ENCODE peak calls at places on chromosomes 5 and 9, in four cellular contexts. R is endothelial cell of umbilical vein, L is stomach, S is SK-N-SH. B is an unnamed sample.

GRCh38 chr9:88476491-88477271 is 58.3 kb upstream of the NXNL2 start:
- DNase-seq in S (no peak), L (no peak), R (no peak), B (no peak)

GRCh38 chr5:154267516-154267915 is 77.0 kb downstream of the GALNT10 start:
- DNase-seq in S (no peak), L (no peak), R (peak; percentile 27), B (no peak)

GRCh38 chr5:10702040-10702629 is 58.9 kb downstream of the DAP start:
- DNase-seq in L (peak; percentile 43), S (no peak), R (peak; percentile 74), B (no peak)

GRCh38 chr5:1815881-1816292 is 14.7 kb downstream of the NDUFS6 start:
- DNase-seq in L (no peak), R (no peak), S (no peak), B (no peak)

GRCh38 chr9:22169243-22169642 is 160.1 kb upstream of the CDKN2B start:
- DNase-seq in S (no peak), R (no peak), L (no peak), B (no peak)

GRCh38 chr5:150517272-150518152 is 9.6 kb downstream of the NDST1 start:
- DNase-seq in S (peak; percentile 87), R (peak; percentile 89), L (peak; percentile 86), B (no peak)

GRCh38 chr9:137812356-137813023 is 65.1 kb upstream of the CACNA1B start:
- DNase-seq in S (no peak), R (no peak), L (no peak), B (no peak)

GRCh38 chr5:164233796-164234195 is 728.4 kb downstream of the MAT2B start:
- DNase-seq in S (no peak), R (peak; percentile 83), L (no peak), B (no peak)

GRCh38 chr9:110814159-110814558 is 145.6 kb downstream of the MUSK start:
- DNase-seq in S (no peak), R (no peak), L (no peak), B (no peak)

GRCh38 chr9:137029058-137029922 is 1.3 kb upstream of the ABCA2 start:
- DNase-seq in R (peak; percentile 59), S (peak; percentile 90), L (peak; percentile 85), B (no peak)

GRCh38 chr9:133954862-133955529 is 37.1 kb downstream of the VAV2 start:
- DNase-seq in L (no peak), R (no peak), S (no peak), B (no peak)

GRCh38 chr5:168851902-168852321 is 272.7 kb upstream of the PANK3 start:
- DNase-seq in R (peak; percentile 24), S (peak; percentile 86), L (no peak), B (no peak)

GRCh38 chr5:15021286-15022046 is 149.9 kb upstream of the ANKH start:
- DNase-seq in L (no peak), R (no peak), S (no peak), B (no peak)

GRCh38 chr5:153340139-153340538 is 150.3 kb upstream of the GRIA1 start:
- DNase-seq in S (no peak), L (no peak), R (no peak), B (no peak)

GRCh38 chr5:177131711-177132503 is 1.7 kb upstream of the NSD1 start:
- DNase-seq in R (no peak), S (no peak), L (peak; percentile 28), B (no peak)

GRCh38 chr9:4820172-4820571 is 27.4 kb downstream of the RCL1 start:
- DNase-seq in R (no peak), L (no peak), S (no peak), B (no peak)

GRCh38 chr5:74640450-74641013 is at the start of gene ENC1:
- DNase-seq in R (peak; percentile 95), L (peak; percentile 88), S (peak; percentile 88), B (peak; percentile 94)
- TF ChIP-seq POLR2AphosphoS5 in R (peak; percentile 99), L (peak; percentile 13), S (peak; percentile 91), B (peak; percentile 81)

GRCh38 chr9:127690735-127691134 is 16.1 kb upstream of the CFAP157 start:
- DNase-seq in R (no peak), S (no peak), L (no peak), B (no peak)

GRCh38 chr9:127689332-127690000 is 17.3 kb upstream of the CFAP157 start:
- DNase-seq in S (no peak), L (no peak), R (no peak), B (no peak)

GRCh38 chr9:127693697-127694096 is 13.1 kb upstream of the CFAP157 start:
- DNase-seq in R (no peak), L (no peak), S (no peak), B (no peak)

GRCh38 chr9:127693143-127693542 is 13.6 kb upstream of the CFAP157 start:
- DNase-seq in L (no peak), R (no peak), S (no peak), B (no peak)

GRCh38 chr9:127692071-127692470 is 14.7 kb upstream of the CFAP157 start:
- DNase-seq in R (no peak), L (no peak), S (no peak), B (no peak)
- H3K4me3 ChIP-seq in R (no peak overlapping the region), L (no peak overlapping the region), S (no peak overlapping the region), B (no peak overlapping the region)

GRCh38 chr9:91196103-91196761 is 165.5 kb downstream of the AUH start:
- DNase-seq in R (no peak), S (no peak), L (no peak), B (no peak)

GRCh38 chr9:91198405-91198804 is 163.3 kb downstream of the AUH start:
- DNase-seq in L (no peak), R (no peak), S (no peak), B (no peak)

GRCh38 chr9:91199739-91200497 is 161.8 kb downstream of the AUH start:
- DNase-seq in L (no peak), S (no peak), R (no peak), B (no peak)

GRCh38 chr9:91195372-91196012 is 166.2 kb downstream of the AUH start:
- DNase-seq in L (no peak), R (no peak), S (no peak), B (peak; percentile 82)

GRCh38 chr9:91197232-91198181 is 164.2 kb downstream of the AUH start:
- DNase-seq in L (peak; percentile 86), R (peak; percentile 70), S (no peak), B (peak; percentile 96)
- TF ChIP-seq POLR2AphosphoS5 in L (peak; percentile 100), R (no peak), S (peak; percentile 62), B (peak; percentile 95)

DNA sequence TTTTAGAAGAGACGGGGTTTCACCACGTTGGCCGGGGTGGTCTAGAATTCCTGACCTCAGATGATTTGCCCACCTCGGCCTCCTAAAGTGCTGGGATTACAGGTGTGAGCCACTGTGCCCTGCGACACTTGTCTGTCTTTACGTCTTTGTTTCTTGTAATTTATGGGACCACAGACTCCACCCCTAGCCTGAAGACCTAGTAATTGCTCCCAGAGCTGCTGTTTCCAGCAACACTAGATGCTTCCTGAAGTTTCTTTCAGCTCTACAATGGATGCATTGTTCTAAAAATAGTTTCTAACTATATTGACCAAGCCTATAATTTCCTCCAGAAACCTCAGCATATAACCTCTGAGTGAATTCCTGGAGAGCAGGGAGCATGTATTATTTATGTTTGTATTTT is 13.9 kb downstream of the GCNT1 start:
- DNase-seq in L (no peak), R (peak; percentile 72), S (no peak), B (no peak)
- H3K4me3 ChIP-seq in L (no peak overlapping the region), R (no peak overlapping the region), S (no peak overlapping the region), B (no peak overlapping the region)

GRCh38 chr5:135075621-135076585 is 41.9 kb upstream of the PITX1 start:
- DNase-seq in S (no peak), L (no peak), R (no peak), B (no peak)
- TF ChIP-seq POLR2AphosphoS5 in S (no peak), L (no peak), R (no peak), B (no peak)

DNA sequence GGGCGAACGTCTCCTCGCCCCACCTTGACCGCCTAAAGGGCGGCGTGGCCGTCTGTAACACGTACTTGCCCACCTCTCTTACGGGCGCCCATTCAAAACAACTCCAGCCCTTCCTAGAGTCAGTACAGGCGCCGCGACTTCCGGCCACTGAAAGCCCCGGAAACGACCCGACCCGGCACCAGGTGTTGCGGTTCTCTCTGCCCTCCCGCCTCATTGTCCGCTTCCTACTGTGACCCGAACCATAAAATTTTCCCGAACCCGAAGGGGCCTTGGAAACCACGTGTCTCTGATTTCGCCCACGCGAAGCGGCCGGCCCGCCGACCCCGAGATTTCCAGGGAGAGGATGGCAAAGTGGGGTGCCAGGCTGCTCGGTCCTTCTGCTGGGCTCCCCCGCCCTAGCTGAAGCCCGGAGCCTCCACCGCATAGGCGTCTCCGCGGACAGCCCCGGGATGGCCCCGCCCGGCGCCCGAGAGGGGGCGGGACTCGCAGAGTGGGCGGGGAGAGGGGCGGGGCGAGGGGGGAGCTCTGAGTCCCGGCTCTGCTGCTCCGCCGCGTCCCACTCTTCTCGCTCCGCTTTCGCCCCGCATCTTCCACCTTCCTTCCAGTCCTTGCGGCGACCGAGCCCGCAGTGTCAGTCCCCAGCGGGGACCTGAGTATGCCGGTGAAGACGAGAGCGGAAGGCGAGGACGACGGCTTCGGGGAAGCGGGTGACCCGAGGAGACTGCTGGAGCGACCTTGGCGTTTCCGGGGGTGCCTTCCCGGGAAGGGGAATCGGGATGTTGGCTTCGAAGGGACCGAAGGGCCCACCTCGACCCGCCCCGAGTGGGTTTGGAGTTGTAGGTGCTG is 684 bp upstream of the PTGES2 start:
- DNase-seq in R (peak; percentile 84), S (peak; percentile 94), L (peak; percentile 82), B (peak; percentile 96)
- H3K4me3 ChIP-seq in R (peak overlapping the region; percentile 83), S (peak overlapping the region; percentile 96), L (peak overlapping the region; percentile 73), B (peak overlapping the region; percentile 99)

B was measured in esophagus muscularis mucosa.